ENCODE peak calls at places on chromosomes 7 and 10, in seven cellular contexts. H is astrocyte, B is retinal pigment epithelial cell, J is pancreas, M is nephron progenitor cell, S is upper lobe of right lung, D is AG09319. G is an unnamed sample.

GRCh38 chr7:125255793-125256192 is 326.2 kb upstream of the POT1 start:
- DNase-seq in S (no peak), H (no peak), D (no peak), J (no peak), M (no peak), B (no peak), G (no peak)

GRCh38 chr7:88522771-88523316 is 216.2 kb upstream of the STEAP4 start:
- DNase-seq in B (no peak), S (no peak), M (no peak), D (no peak), H (no peak), J (no peak), G (no peak)

GRCh38 chr10:30034433-30035137 is 24.8 kb downstream of the JCAD start:
- DNase-seq in J (no peak), H (no peak), B (no peak), S (no peak), M (no peak), D (no peak), G (no peak)

GRCh38 chr7:149714081-149714909 is 59.1 kb downstream of the ZNF467 start:
- DNase-seq in D (peak), M (peak), H (peak), S (peak), J (peak), B (peak), G (peak)

GRCh38 chr10:84360634-84361365 is 32.4 kb downstream of the CCSER2 start:
- DNase-seq in B (peak), J (no peak), M (no peak), H (peak), D (no peak), S (no peak), G (no peak)

GRCh38 chr7:129423700-129424410 is 10.4 kb upstream of the STRIP2 start:
- DNase-seq in H (peak), S (no peak), M (no peak), J (no peak), D (no peak), B (no peak), G (no peak)

GRCh38 chr7:30684351-30684750 is 2.1 kb upstream of the CRHR2 start:
- DNase-seq in D (no peak), J (no peak), M (no peak), B (no peak), S (no peak), H (no peak), G (no peak)

GRCh38 chr10:11073410-11073809 is 55.7 kb downstream of the CELF2 start:
- DNase-seq in S (no peak), M (no peak), H (no peak), B (no peak), J (no peak), D (no peak), G (no peak)

GRCh38 chr7:27346531-27347260 is 104.1 kb downstream of the EVX1 start:
- DNase-seq in J (peak), S (no peak), H (peak), B (peak), D (no peak), M (peak), G (no peak)

GRCh38 chr7:143974457-143974856 is 19.8 kb downstream of the OR2F1 start:
- DNase-seq in H (no peak), M (no peak), D (no peak), B (no peak), J (no peak), S (no peak), G (no peak)

DNA sequence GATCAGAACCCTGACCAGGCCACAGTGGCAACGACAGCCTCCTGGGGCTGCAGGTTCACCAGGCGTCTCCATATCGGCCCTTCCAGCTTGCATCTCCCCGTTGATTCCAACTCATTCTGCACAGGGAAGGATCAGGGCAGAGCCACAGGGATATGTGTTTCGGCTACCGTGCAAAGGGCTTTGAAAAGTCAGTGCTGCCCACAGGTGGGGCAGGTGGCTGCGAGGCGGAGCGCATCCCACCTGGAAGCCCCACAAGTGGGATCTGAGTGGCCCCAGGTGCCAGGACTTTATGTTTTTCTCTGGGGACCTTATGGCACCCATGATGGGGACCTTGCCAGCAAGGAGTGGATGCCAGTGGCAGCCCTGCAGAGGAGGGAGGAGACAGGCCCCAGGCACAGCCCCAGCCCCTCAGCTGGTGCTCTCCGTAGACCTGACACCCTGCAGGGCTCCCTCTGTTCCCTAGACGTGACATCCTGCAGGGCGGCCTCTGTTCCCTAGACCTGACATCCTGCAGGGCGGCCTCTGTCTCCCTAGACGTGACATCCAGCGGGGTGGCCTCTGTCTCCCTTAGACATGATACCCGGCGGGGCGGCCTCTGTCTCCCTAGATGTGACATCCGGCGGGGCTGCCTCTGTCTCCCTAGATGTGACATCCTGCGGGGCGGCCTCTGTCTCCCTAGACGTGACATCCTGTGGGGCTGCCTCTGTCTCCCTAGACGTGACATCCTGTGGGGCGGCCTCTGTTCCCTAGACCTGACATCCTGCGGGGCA is 189.4 kb downstream of the ELFN1 start:
- DNase-seq in J (no peak), D (no peak), M (peak), H (no peak), S (no peak), B (no peak), G (no peak)
- TF ChIP-seq CTCF in J (no peak), D (no peak), M (no peak), H (no peak), S (no peak), B (no peak), G (no peak)

DNA sequence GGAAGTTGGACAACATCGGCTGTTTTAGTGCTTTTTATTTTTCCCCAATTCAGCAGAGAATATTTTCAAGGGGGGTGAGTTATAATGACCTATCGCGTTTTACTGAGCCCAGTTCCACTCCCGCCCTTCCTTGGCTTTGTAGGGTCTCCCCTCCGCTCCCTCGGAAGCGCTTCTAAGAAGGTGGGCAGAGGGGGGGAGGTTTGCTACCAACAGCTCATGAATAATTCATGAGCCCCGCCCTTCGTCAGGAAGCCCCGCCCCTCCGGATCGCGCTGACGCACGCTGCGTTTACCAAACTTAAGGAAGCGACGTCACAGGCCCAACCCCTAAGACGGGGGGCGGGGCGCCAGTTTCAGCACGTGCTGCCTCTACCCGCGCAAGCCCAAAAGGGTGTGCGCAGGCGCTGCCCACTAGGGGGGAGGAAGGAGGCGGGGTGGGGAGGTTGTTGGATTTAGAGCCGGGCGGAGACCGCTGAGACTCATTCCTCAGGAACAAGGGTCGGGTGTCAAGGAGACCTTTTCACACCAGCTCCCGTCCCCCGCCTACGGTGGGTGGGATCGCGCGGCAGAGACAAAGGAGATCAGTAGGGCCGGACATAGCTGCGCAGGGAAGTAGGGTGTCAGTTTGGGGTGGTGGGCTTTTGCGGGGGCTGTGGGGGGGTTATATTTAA is 529 bp upstream of the MEPCE start:
- DNase-seq in B (peak), J (peak), M (peak), H (peak), D (peak), S (peak), G (peak)
- TF ChIP-seq CTCF in B (no peak), J (no peak), M (no peak), H (no peak), D (no peak), S (peak), G (no peak)

GRCh38 chr10:94264085-94264484 is 98.7 kb downstream of the NOC3L start:
- DNase-seq in D (no peak), J (no peak), H (no peak), S (no peak), B (no peak), M (no peak), G (no peak)

GRCh38 chr10:94274142-94274787 is 88.5 kb downstream of the NOC3L start:
- DNase-seq in S (no peak), J (no peak), D (no peak), M (no peak), B (no peak), H (peak), G (no peak)

GRCh38 chr10:94268652-94269051 is 94.1 kb downstream of the NOC3L start:
- DNase-seq in B (no peak), D (no peak), J (peak), H (no peak), S (no peak), M (no peak), G (no peak)
- TF ChIP-seq CTCF in B (no peak), D (no peak), J (no peak), H (no peak), S (no peak), M (no peak), G (no peak)

DNA sequence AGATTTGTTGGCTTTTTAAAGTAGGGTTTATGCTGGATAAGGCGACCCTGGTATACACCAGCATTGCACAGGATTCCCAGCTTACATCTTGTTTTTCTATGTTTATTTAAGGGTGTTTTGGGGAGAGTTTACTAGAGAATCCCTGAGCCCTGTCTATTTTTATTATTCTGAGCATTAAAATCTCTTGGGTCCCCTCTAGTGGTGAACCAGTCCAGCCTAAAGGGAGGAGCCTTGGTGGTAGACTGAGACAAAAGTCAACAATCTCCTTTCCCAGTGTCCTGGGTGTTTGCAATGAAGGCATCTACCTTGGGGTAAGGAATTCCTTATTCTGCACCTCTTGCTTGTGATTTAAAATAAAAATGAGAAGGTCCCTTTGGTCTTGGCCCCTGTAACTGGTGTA is 38.2 kb downstream of the ANTXRL start:
- DNase-seq in B (no peak), S (no peak), M (no peak), H (no peak), D (no peak), J (no peak), G (no peak)
- TF ChIP-seq CTCF in B (peak), S (peak), M (no peak), H (no peak), D (peak), J (no peak), G (no peak)

GRCh38 chr10:128018236-128018635 is 108.0 kb downstream of the MKI67 start:
- DNase-seq in D (no peak), B (no peak), S (no peak), J (no peak), H (no peak), M (no peak), G (no peak)

GRCh38 chr10:128016423-128017060 is 109.6 kb downstream of the PTPRE start:
- DNase-seq in H (no peak), B (no peak), J (no peak), S (no peak), M (no peak), D (no peak), G (no peak)

GRCh38 chr10:128017825-128018224 is 108.4 kb downstream of the MKI67 start:
- DNase-seq in H (no peak), B (no peak), M (no peak), D (no peak), S (no peak), J (no peak), G (no peak)

GRCh38 chr10:128022216-128023196 is 103.7 kb downstream of the MKI67 start:
- DNase-seq in M (no peak), J (no peak), S (no peak), H (no peak), D (no peak), B (no peak), G (no peak)

GRCh38 chr10:128018704-128019103 is 107.5 kb downstream of the MKI67 start:
- DNase-seq in M (no peak), H (no peak), B (no peak), S (no peak), J (no peak), D (no peak), G (no peak)
- TF ChIP-seq CTCF in M (no peak), H (no peak), B (no peak), S (no peak), J (no peak), D (no peak), G (no peak)